ENCODE peak calls at places on chromosomes 2 and 18, in ten cellular contexts. Y is stimulated activated CD4-positive, alpha-beta T cell treated with anti-CD3 and anti-CD28 coated beads, TNF-alpha, amount 100 ng/mL, for 1 hour; F is germinal center; V is NCI-H1694 treated with DMSO at 0.1 percent for 48 hours; X is activated CD4-positive, alpha-beta T cell treated with anti-CD3 and anti-CD28 coated beads for 36 hours; K is sigmoid colon; I is upper lobe of right lung; M is left ventricle myocardium superior; A is cardiac fibroblast; G is stimulated activated naive CD8-positive, alpha-beta T cell treated with anti-CD3 and anti-CD28 coated beads, Interleukin-15, Interleukin-2, amounts not matched to agents 100 U/mL and 50 U/mL, for 24 hours. Z is an unnamed sample.

GRCh38 chr2:153871231-153872221 is at the start of gene GALNT13:
- DNase-seq in M (peak), F (no peak), X (no peak), G (no peak), Y (no peak), V (peak), I (peak), A (no peak), K (peak), Z (no peak)

GRCh38 chr2:63740943-63741342 is 100.8 kb upstream of the UGP2 start:
- DNase-seq in X (no peak), Y (no peak), M (no peak), F (no peak), K (no peak), G (no peak), I (no peak), V (no peak), A (peak), Z (no peak)

GRCh38 chr2:216339456-216340279 is 32.6 kb downstream of the MARCHF4 start:
- DNase-seq in A (peak), Y (no peak), X (no peak), K (no peak), V (peak), F (no peak), M (peak), I (no peak), G (no peak), Z (no peak)

GRCh38 chr2:127597046-127597983 is 48.6 kb upstream of the GPR17 start:
- DNase-seq in A (no peak), F (no peak), I (peak), V (no peak), G (no peak), K (peak), X (peak), M (peak), Y (no peak), Z (no peak)

GRCh38 chr2:212254331-212254730 is 284.3 kb downstream of the ERBB4 start:
- DNase-seq in I (no peak), F (no peak), M (no peak), K (no peak), X (no peak), A (no peak), G (no peak), V (peak), Y (no peak), Z (no peak)

GRCh38 chr2:26462100-26462499 is 15.8 kb downstream of the OTOF start:
- DNase-seq in G (no peak), M (no peak), K (no peak), Y (no peak), F (no peak), V (no peak), X (peak), I (no peak), A (no peak), Z (no peak)

GRCh38 chr2:59282374-59283057 is 1041.4 kb upstream of the FANCL start:
- DNase-seq in X (no peak), V (no peak), Y (no peak), G (no peak), F (no peak), A (no peak), I (no peak), K (no peak), M (no peak), Z (no peak)

GRCh38 chr2:69937968-69938367 is 23.1 kb downstream of the MXD1 start:
- DNase-seq in F (no peak), M (no peak), A (no peak), X (no peak), V (no peak), I (no peak), K (no peak), G (no peak), Y (no peak), Z (no peak)

GRCh38 chr2:55595536-55595935 is 21.9 kb downstream of the PPP4R3B start:
- DNase-seq in G (no peak), A (peak), V (no peak), K (no peak), I (no peak), X (no peak), F (no peak), M (no peak), Y (no peak), Z (no peak)

GRCh38 chr18:51757525-51757924 is 560.0 kb upstream of the MEX3C start:
- DNase-seq in F (no peak), X (no peak), G (no peak), I (no peak), V (no peak), K (no peak), Y (no peak), A (no peak), M (no peak), Z (no peak)

GRCh38 chr2:216648105-216648504 is 14.9 kb downstream of the IGFBP2 start:
- DNase-seq in A (peak), I (no peak), M (no peak), F (no peak), V (no peak), K (no peak), Y (no peak), G (no peak), X (no peak), Z (no peak)

GRCh38 chr2:224046752-224047151 is 7.7 kb upstream of the SERPINE2 start:
- DNase-seq in M (no peak), A (no peak), K (no peak), I (no peak), G (no peak), X (no peak), F (no peak), Y (no peak), V (no peak), Z (no peak)

GRCh38 chr2:164504253-164504652 is 117.0 kb downstream of the GRB14 start:
- DNase-seq in X (no peak), Y (no peak), G (no peak), K (no peak), F (no peak), A (peak), I (no peak), M (no peak), V (no peak), Z (peak)

GRCh38 chr2:219149667-219150066 is 10.9 kb downstream of the NHEJ1 start:
- DNase-seq in G (no peak), I (no peak), V (no peak), K (no peak), A (peak), F (no peak), X (no peak), M (no peak), Y (no peak), Z (no peak)

GRCh38 chr18:50817898-50818250 is 1.9 kb downstream of the MRO start:
- DNase-seq in A (peak), I (no peak), K (no peak), G (no peak), F (no peak), M (no peak), X (no peak), Y (no peak), V (no peak), Z (no peak)

GRCh38 chr2:33924770-33925169 is 325.7 kb upstream of the FAM98A start:
- DNase-seq in A (no peak), K (no peak), G (no peak), F (no peak), M (no peak), V (no peak), X (no peak), I (no peak), Y (no peak), Z (no peak)

GRCh38 chr18:48781990-48782368 is 168.8 kb downstream of the SMAD7 start:
- DNase-seq in A (no peak), X (no peak), G (no peak), Y (no peak), M (peak), V (no peak), F (no peak), K (no peak), I (no peak), Z (no peak)

GRCh38 chr2:181970160-181970794 is 15.4 kb upstream of the PPP1R1C start:
- DNase-seq in Y (no peak), V (no peak), G (no peak), K (no peak), A (no peak), F (no peak), X (no peak), I (no peak), M (no peak), Z (no peak)

Z was measured in LNCaP clone FGC.